ENCODE peak calls at places on chromosomes 16 and 17, in six cellular contexts. One of them, this sample, is unnamed.

GRCh38 chr17:36667922-36668321 is 66.5 kb downstream of the MRM1 start:
- DNase-seq in GM13977: no peak
- DNase-seq in fibroblast of mammary gland: no peak
- DNase-seq in stimulated activated CD4-positive, alpha-beta T cell treated with anti-CD3 and anti-CD28 coated beads, Interleukin-2, amount 100 ng/mL, for 24 hours: no peak
- DNase-seq in prostate gland: no peak
- DNase-seq in activated T-helper 9 cell treated with anti-CD3 and anti-CD28 coated beads, Interleukin-2, amount 50 U/mL, for 16 hours: no peak
- DNase-seq in this sample: no peak

GRCh38 chr16:80899804-80900592 is 95.6 kb upstream of the CDYL2 start:
- DNase-seq in GM13977: no peak
- DNase-seq in fibroblast of mammary gland: peak; percentile 94
- DNase-seq in stimulated activated CD4-positive, alpha-beta T cell treated with anti-CD3 and anti-CD28 coated beads, Interleukin-2, amount 100 ng/mL, for 24 hours: no peak
- DNase-seq in prostate gland: peak; percentile 92
- DNase-seq in activated T-helper 9 cell treated with anti-CD3 and anti-CD28 coated beads, Interleukin-2, amount 50 U/mL, for 16 hours: no peak
- DNase-seq in this sample: peak; percentile 93

GRCh38 chr17:52148288-52148968 is 10.1 kb downstream of the CA10 start:
- DNase-seq in GM13977: no peak
- DNase-seq in fibroblast of mammary gland: no peak
- DNase-seq in stimulated activated CD4-positive, alpha-beta T cell treated with anti-CD3 and anti-CD28 coated beads, Interleukin-2, amount 100 ng/mL, for 24 hours: no peak
- DNase-seq in prostate gland: no peak
- DNase-seq in activated T-helper 9 cell treated with anti-CD3 and anti-CD28 coated beads, Interleukin-2, amount 50 U/mL, for 16 hours: no peak
- DNase-seq in this sample: no peak

GRCh38 chr16:89779917-89780316 is 36.5 kb downstream of the FANCA start:
- DNase-seq in GM13977: no peak
- DNase-seq in fibroblast of mammary gland: no peak
- DNase-seq in stimulated activated CD4-positive, alpha-beta T cell treated with anti-CD3 and anti-CD28 coated beads, Interleukin-2, amount 100 ng/mL, for 24 hours: no peak
- DNase-seq in prostate gland: no peak
- DNase-seq in activated T-helper 9 cell treated with anti-CD3 and anti-CD28 coated beads, Interleukin-2, amount 50 U/mL, for 16 hours: no peak
- DNase-seq in this sample: no peak

GRCh38 chr16:67517178-67517492 is 11.5 kb upstream of the RIPOR1 start:
- DNase-seq in GM13977: no peak
- DNase-seq in fibroblast of mammary gland: no peak
- DNase-seq in stimulated activated CD4-positive, alpha-beta T cell treated with anti-CD3 and anti-CD28 coated beads, Interleukin-2, amount 100 ng/mL, for 24 hours: no peak
- DNase-seq in prostate gland: no peak
- DNase-seq in activated T-helper 9 cell treated with anti-CD3 and anti-CD28 coated beads, Interleukin-2, amount 50 U/mL, for 16 hours: no peak
- DNase-seq in this sample: no peak

GRCh38 chr17:35312790-35313711 is 60.4 kb downstream of the SLFN11 start:
- DNase-seq in GM13977: peak; percentile 69
- DNase-seq in fibroblast of mammary gland: peak; percentile 76
- DNase-seq in stimulated activated CD4-positive, alpha-beta T cell treated with anti-CD3 and anti-CD28 coated beads, Interleukin-2, amount 100 ng/mL, for 24 hours: peak; percentile 62
- DNase-seq in prostate gland: peak; percentile 66
- DNase-seq in activated T-helper 9 cell treated with anti-CD3 and anti-CD28 coated beads, Interleukin-2, amount 50 U/mL, for 16 hours: peak; percentile 43
- DNase-seq in this sample: peak; percentile 35

GRCh38 chr16:56332464-56333079 is 92.8 kb downstream of the AMFR start:
- DNase-seq in GM13977: no peak
- DNase-seq in fibroblast of mammary gland: peak; percentile 72
- DNase-seq in stimulated activated CD4-positive, alpha-beta T cell treated with anti-CD3 and anti-CD28 coated beads, Interleukin-2, amount 100 ng/mL, for 24 hours: no peak
- DNase-seq in prostate gland: no peak
- DNase-seq in activated T-helper 9 cell treated with anti-CD3 and anti-CD28 coated beads, Interleukin-2, amount 50 U/mL, for 16 hours: no peak
- DNase-seq in this sample: peak; percentile 55

GRCh38 chr16:11050954-11051353 is 106.6 kb downstream of the CLEC16A start:
- DNase-seq in GM13977: no peak
- DNase-seq in fibroblast of mammary gland: no peak
- DNase-seq in stimulated activated CD4-positive, alpha-beta T cell treated with anti-CD3 and anti-CD28 coated beads, Interleukin-2, amount 100 ng/mL, for 24 hours: no peak
- DNase-seq in prostate gland: no peak
- DNase-seq in activated T-helper 9 cell treated with anti-CD3 and anti-CD28 coated beads, Interleukin-2, amount 50 U/mL, for 16 hours: no peak
- DNase-seq in this sample: no peak

GRCh38 chr17:29145289-29146058 is 34.7 kb downstream of the MYO18A start:
- DNase-seq in GM13977: peak; percentile 70
- DNase-seq in fibroblast of mammary gland: peak; percentile 84
- DNase-seq in stimulated activated CD4-positive, alpha-beta T cell treated with anti-CD3 and anti-CD28 coated beads, Interleukin-2, amount 100 ng/mL, for 24 hours: peak; percentile 66
- DNase-seq in prostate gland: peak; percentile 54
- DNase-seq in activated T-helper 9 cell treated with anti-CD3 and anti-CD28 coated beads, Interleukin-2, amount 50 U/mL, for 16 hours: peak; percentile 51
- DNase-seq in this sample: peak; percentile 67

GRCh38 chr16:56643080-56643778 is 4.8 kb downstream of the MT1A start:
- DNase-seq in GM13977: peak; percentile 64
- DNase-seq in fibroblast of mammary gland: peak; percentile 66
- DNase-seq in stimulated activated CD4-positive, alpha-beta T cell treated with anti-CD3 and anti-CD28 coated beads, Interleukin-2, amount 100 ng/mL, for 24 hours: peak; percentile 81
- DNase-seq in prostate gland: peak; percentile 55
- DNase-seq in activated T-helper 9 cell treated with anti-CD3 and anti-CD28 coated beads, Interleukin-2, amount 50 U/mL, for 16 hours: peak; percentile 67
- DNase-seq in this sample: peak; percentile 95

GRCh38 chr17:19311421-19312215 is 50.9 kb downstream of the B9D1 start:
- DNase-seq in GM13977: no peak
- DNase-seq in fibroblast of mammary gland: no peak
- DNase-seq in stimulated activated CD4-positive, alpha-beta T cell treated with anti-CD3 and anti-CD28 coated beads, Interleukin-2, amount 100 ng/mL, for 24 hours: no peak
- DNase-seq in prostate gland: no peak
- DNase-seq in activated T-helper 9 cell treated with anti-CD3 and anti-CD28 coated beads, Interleukin-2, amount 50 U/mL, for 16 hours: no peak
- DNase-seq in this sample: no peak

GRCh38 chr17:18921912-18922451 is 30.0 kb upstream of the SLC5A10 start:
- DNase-seq in GM13977: peak; percentile 63
- DNase-seq in fibroblast of mammary gland: peak; percentile 27
- DNase-seq in stimulated activated CD4-positive, alpha-beta T cell treated with anti-CD3 and anti-CD28 coated beads, Interleukin-2, amount 100 ng/mL, for 24 hours: peak; percentile 41
- DNase-seq in prostate gland: no peak
- DNase-seq in activated T-helper 9 cell treated with anti-CD3 and anti-CD28 coated beads, Interleukin-2, amount 50 U/mL, for 16 hours: no peak
- DNase-seq in this sample: no peak

GRCh38 chr16:72246423-72246822 is 74.5 kb upstream of the PMFBP1 start:
- DNase-seq in GM13977: peak; percentile 10
- DNase-seq in fibroblast of mammary gland: no peak
- DNase-seq in stimulated activated CD4-positive, alpha-beta T cell treated with anti-CD3 and anti-CD28 coated beads, Interleukin-2, amount 100 ng/mL, for 24 hours: no peak
- DNase-seq in prostate gland: no peak
- DNase-seq in activated T-helper 9 cell treated with anti-CD3 and anti-CD28 coated beads, Interleukin-2, amount 50 U/mL, for 16 hours: no peak
- DNase-seq in this sample: no peak

GRCh38 chr16:26731729-26732128 is 335.0 kb upstream of the C16orf82 start:
- DNase-seq in GM13977: no peak
- DNase-seq in fibroblast of mammary gland: no peak
- DNase-seq in stimulated activated CD4-positive, alpha-beta T cell treated with anti-CD3 and anti-CD28 coated beads, Interleukin-2, amount 100 ng/mL, for 24 hours: no peak
- DNase-seq in prostate gland: no peak
- DNase-seq in activated T-helper 9 cell treated with anti-CD3 and anti-CD28 coated beads, Interleukin-2, amount 50 U/mL, for 16 hours: no peak
- DNase-seq in this sample: no peak

GRCh38 chr17:81898029-81898866 is 3.8 kb upstream of the NPB start:
- DNase-seq in GM13977: no peak
- DNase-seq in fibroblast of mammary gland: peak; percentile 98
- DNase-seq in stimulated activated CD4-positive, alpha-beta T cell treated with anti-CD3 and anti-CD28 coated beads, Interleukin-2, amount 100 ng/mL, for 24 hours: no peak
- DNase-seq in prostate gland: no peak
- DNase-seq in activated T-helper 9 cell treated with anti-CD3 and anti-CD28 coated beads, Interleukin-2, amount 50 U/mL, for 16 hours: no peak
- DNase-seq in this sample: no peak

GRCh38 chr16:70674221-70675014 is 11.4 kb downstream of the MTSS2 start:
- DNase-seq in GM13977: no peak
- DNase-seq in fibroblast of mammary gland: no peak
- DNase-seq in stimulated activated CD4-positive, alpha-beta T cell treated with anti-CD3 and anti-CD28 coated beads, Interleukin-2, amount 100 ng/mL, for 24 hours: no peak
- DNase-seq in prostate gland: no peak
- DNase-seq in activated T-helper 9 cell treated with anti-CD3 and anti-CD28 coated beads, Interleukin-2, amount 50 U/mL, for 16 hours: no peak
- DNase-seq in this sample: no peak

GRCh38 chr16:2093793-2094192 is 41.9 kb downstream of the PKD1 start:
- DNase-seq in GM13977: no peak
- DNase-seq in fibroblast of mammary gland: no peak
- DNase-seq in stimulated activated CD4-positive, alpha-beta T cell treated with anti-CD3 and anti-CD28 coated beads, Interleukin-2, amount 100 ng/mL, for 24 hours: no peak
- DNase-seq in prostate gland: no peak
- DNase-seq in activated T-helper 9 cell treated with anti-CD3 and anti-CD28 coated beads, Interleukin-2, amount 50 U/mL, for 16 hours: no peak
- DNase-seq in this sample: no peak

GRCh38 chr16:80909720-80910119 is 97.0 kb downstream of the CMC2 start:
- DNase-seq in GM13977: no peak
- DNase-seq in fibroblast of mammary gland: no peak
- DNase-seq in stimulated activated CD4-positive, alpha-beta T cell treated with anti-CD3 and anti-CD28 coated beads, Interleukin-2, amount 100 ng/mL, for 24 hours: no peak
- DNase-seq in prostate gland: peak; percentile 35
- DNase-seq in activated T-helper 9 cell treated with anti-CD3 and anti-CD28 coated beads, Interleukin-2, amount 50 U/mL, for 16 hours: no peak
- DNase-seq in this sample: no peak

GRCh38 chr17:45980855-45981254 is 18.2 kb upstream of the STH start:
- DNase-seq in GM13977: no peak
- DNase-seq in fibroblast of mammary gland: no peak
- DNase-seq in stimulated activated CD4-positive, alpha-beta T cell treated with anti-CD3 and anti-CD28 coated beads, Interleukin-2, amount 100 ng/mL, for 24 hours: no peak
- DNase-seq in prostate gland: no peak
- DNase-seq in activated T-helper 9 cell treated with anti-CD3 and anti-CD28 coated beads, Interleukin-2, amount 50 U/mL, for 16 hours: no peak
- DNase-seq in this sample: no peak

GRCh38 chr17:41415833-41416335 is 8.5 kb downstream of the KRT37 start:
- DNase-seq in GM13977: no peak
- DNase-seq in fibroblast of mammary gland: no peak
- DNase-seq in stimulated activated CD4-positive, alpha-beta T cell treated with anti-CD3 and anti-CD28 coated beads, Interleukin-2, amount 100 ng/mL, for 24 hours: no peak
- DNase-seq in prostate gland: no peak
- DNase-seq in activated T-helper 9 cell treated with anti-CD3 and anti-CD28 coated beads, Interleukin-2, amount 50 U/mL, for 16 hours: no peak
- DNase-seq in this sample: peak; percentile 13

This sample was measured in body of pancreas.